ENCODE peak calls at places on chromosomes 5 and 9, in five cellular contexts. L is H1, Q is K562, G is GM12878, E is HepG2. U is an unnamed sample.
A peak's percentile ranks its signal among the peaks of the same experiment; 100 is the strongest.

GRCh38 chr5:140043508-140043872 is 391 bp upstream of the NRG2 start:
- DNase-seq in L (peak; percentile 27), Q (peak; percentile 17), G (no peak), E (no peak), U (no peak)

GRCh38 chr5:6730407-6730806 is 17.2 kb downstream of the TENT4A start:
- DNase-seq in L (no peak), Q (no peak), G (no peak), E (no peak), U (no peak)

GRCh38 chr9:99419099-99419498 is 197.0 kb downstream of the SEC61B start:
- DNase-seq in L (no peak), Q (no peak), G (no peak), E (no peak), U (no peak)

GRCh38 chr9:105405514-105406131 is 42.2 kb upstream of the FSD1L start:
- DNase-seq in L (no peak), Q (no peak), G (peak; percentile 85), E (no peak), U (no peak)

GRCh38 chr5:65874241-65874640 is 52.1 kb upstream of the ERBIN start:
- DNase-seq in L (no peak), Q (no peak), G (no peak), E (no peak), U (no peak)

GRCh38 chr5:111584651-111585050 is 72.3 kb upstream of the STARD4 start:
- DNase-seq in L (no peak), Q (no peak), G (no peak), E (no peak), U (no peak)

GRCh38 chr5:151708126-151708525 is 21.4 kb upstream of the SPARC start:
- DNase-seq in L (no peak), Q (no peak), G (no peak), E (peak; percentile 25), U (peak; percentile 41)

GRCh38 chr9:114677418-114677817 is 4.6 kb downstream of the TEX48 start:
- DNase-seq in L (no peak), Q (no peak), G (no peak), E (peak; percentile 41), U (peak; percentile 61)

GRCh38 chr5:71483355-71483754 is 27.9 kb downstream of the BDP1 start:
- DNase-seq in L (no peak), Q (no peak), G (no peak), E (peak; percentile 69), U (peak; percentile 67)

GRCh38 chr5:149640350-149640999 is 59.2 kb downstream of the ARHGEF37 start:
- DNase-seq in L (no peak), Q (no peak), G (no peak), E (no peak), U (no peak)

GRCh38 chr9:17342696-17343095 is 207.9 kb downstream of the CNTLN start:
- DNase-seq in L (no peak), Q (no peak), G (no peak), E (no peak), U (no peak)

GRCh38 chr9:110391826-110392485 is 54.3 kb upstream of the TXNDC8 start:
- DNase-seq in L (no peak), Q (no peak), G (no peak), E (no peak), U (no peak)

GRCh38 chr9:126431112-126431742 is 104.6 kb downstream of the MVB12B start:
- DNase-seq in L (no peak), Q (no peak), G (no peak), E (no peak), U (no peak)

GRCh38 chr9:113587471-113588031 is 124.0 kb downstream of the RGS3 start:
- DNase-seq in L (no peak), Q (peak; percentile 78), G (no peak), E (no peak), U (no peak)

GRCh38 chr9:96020822-96021615 is 145.5 kb downstream of the ERCC6L2 start:
- DNase-seq in L (no peak), Q (no peak), G (no peak), E (no peak), U (no peak)

GRCh38 chr5:39178171-39178570 is 41.2 kb downstream of the FYB1 start:
- DNase-seq in L (no peak), Q (no peak), G (no peak), E (no peak), U (no peak)

GRCh38 chr5:57859626-57860025 is 377.0 kb upstream of the ACTBL2 start:
- DNase-seq in L (no peak), Q (no peak), G (no peak), E (no peak), U (no peak)

GRCh38 chr5:179278119-179278518 is 67.1 kb downstream of the ADAMTS2 start:
- DNase-seq in L (no peak), Q (no peak), G (no peak), E (no peak), U (no peak)

GRCh38 chr5:82313016-82313415 is 34.9 kb upstream of the RPS23 start:
- DNase-seq in L (no peak), Q (no peak), G (no peak), E (no peak), U (peak; percentile 36)

GRCh38 chr5:113027431-113027830 is 50.8 kb downstream of the DCP2 start:
- DNase-seq in L (no peak), Q (no peak), G (no peak), E (no peak), U (no peak)

GRCh38 chr5:40551706-40552557 is 127.8 kb upstream of the PTGER4 start:
- DNase-seq in L (peak; percentile 7), Q (no peak), G (no peak), E (peak; percentile 15), U (no peak)

GRCh38 chr5:125200842-125201373 is 454.5 kb upstream of the ZNF608 start:
- DNase-seq in L (no peak), Q (no peak), G (no peak), E (no peak), U (no peak)

GRCh38 chr5:125199373-125199772 is 452.9 kb upstream of the ZNF608 start:
- DNase-seq in L (no peak), Q (no peak), G (no peak), E (no peak), U (no peak)

GRCh38 chr5:125198270-125198974 is 452.0 kb upstream of the ZNF608 start:
- DNase-seq in L (no peak), Q (no peak), G (no peak), E (no peak), U (no peak)

GRCh38 chr5:125202353-125202752 is 455.9 kb upstream of the ZNF608 start:
- DNase-seq in L (no peak), Q (no peak), G (no peak), E (no peak), U (no peak)

GRCh38 chr5:125199968-125200841 is 453.8 kb upstream of the ZNF608 start:
- DNase-seq in L (no peak), Q (no peak), G (no peak), E (no peak), U (no peak)
- H3K9ac ChIP-seq in L (peak overlapping the region; percentile 20), Q (no peak overlapping the region), G (no peak overlapping the region), E (no peak overlapping the region), U (no peak overlapping the region)

GRCh38 chr5:171295299-171295698 is 13.7 kb upstream of the TLX3 start:
- DNase-seq in L (no peak), Q (no peak), G (no peak), E (no peak), U (no peak)

GRCh38 chr5:171299851-171300250 is 9.2 kb upstream of the TLX3 start:
- DNase-seq in L (no peak), Q (no peak), G (no peak), E (no peak), U (no peak)

GRCh38 chr5:171291371-171291770 is 17.7 kb upstream of the TLX3 start:
- DNase-seq in L (no peak), Q (no peak), G (no peak), E (no peak), U (no peak)

GRCh38 chr5:171299228-171299627 is 9.8 kb upstream of the TLX3 start:
- DNase-seq in L (no peak), Q (no peak), G (no peak), E (no peak), U (no peak)

DNA sequence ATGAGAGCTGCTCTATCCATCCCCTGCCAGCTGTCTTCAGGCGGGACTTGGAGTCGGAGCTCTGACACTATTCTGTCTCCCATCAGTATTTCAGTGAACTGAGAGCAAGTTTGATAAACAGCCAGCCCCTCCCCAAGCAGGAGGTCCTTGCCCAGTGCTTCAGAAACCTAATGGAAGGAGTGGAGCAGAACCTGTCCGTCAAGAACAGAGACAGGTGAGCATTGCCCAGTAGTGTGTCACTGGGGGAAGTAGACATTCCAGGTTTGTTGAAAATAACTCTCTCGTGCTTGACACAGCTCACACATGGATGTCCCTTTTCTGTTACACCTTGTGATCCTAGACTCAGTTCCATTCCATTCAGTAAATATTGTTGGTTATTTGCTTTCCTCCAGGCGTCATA is 13.2 kb upstream of the TLX3 start:
- DNase-seq in L (no peak), Q (no peak), G (no peak), E (no peak), U (no peak)
- TF ChIP-seq ZNF274 in L (no peak), Q (no peak), G (no peak), E (no peak), U (no peak)

DNA sequence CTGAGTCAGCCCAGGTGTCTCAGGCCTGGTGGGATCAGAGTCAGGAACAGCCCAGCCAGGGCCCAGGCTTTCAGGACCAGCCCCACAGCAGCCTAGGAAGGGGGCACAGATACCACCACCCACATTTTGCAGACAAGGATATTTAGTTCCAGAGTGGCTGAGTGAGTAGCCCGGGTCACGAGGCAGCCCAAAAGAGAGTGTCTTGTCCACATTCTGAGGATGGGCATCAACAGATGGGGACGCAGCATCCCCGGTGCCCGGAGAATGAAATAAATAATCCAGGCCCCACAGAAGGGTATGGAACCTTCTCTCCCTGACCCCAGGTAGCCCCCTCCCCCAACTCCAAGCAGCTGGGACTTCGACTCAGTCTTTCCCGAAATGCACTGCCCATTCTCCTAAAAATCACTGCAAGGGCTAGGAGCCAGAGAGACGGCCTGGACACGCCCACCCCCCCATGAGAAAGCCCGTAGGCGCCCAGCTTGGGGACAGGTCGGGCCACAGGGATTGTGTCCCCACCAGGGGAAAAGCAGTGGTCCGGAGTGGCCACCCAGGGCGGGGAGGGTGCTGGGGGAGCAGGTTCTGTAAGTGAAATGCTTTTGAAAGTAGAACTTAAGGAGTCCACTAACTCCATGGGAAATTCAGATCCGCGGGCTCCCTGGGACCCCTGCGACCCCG is 6.9 kb downstream of the LHX3 start:
- DNase-seq in L (no peak), Q (no peak), G (no peak), E (no peak), U (no peak)
- H3K4me2 ChIP-seq in L (peak overlapping the region; percentile 63), Q (no peak overlapping the region), G (no peak overlapping the region), E (no peak overlapping the region), U (no peak overlapping the region)

GRCh38 chr5:52708463-52708862 is 79.3 kb upstream of the ITGA1 start:
- DNase-seq in L (no peak), Q (no peak), G (no peak), E (no peak), U (no peak)
- H3K9ac ChIP-seq in L (no peak overlapping the region), Q (no peak overlapping the region), G (no peak overlapping the region), E (no peak overlapping the region), U (no peak overlapping the region)